ENCODE peak calls at places on chromosomes 7 and 10, in seven cellular contexts. One of them, this sample, is unnamed.

GRCh38 chr7:138980575-138981285 is 459 bp downstream of the KIAA1549 start:
- DNase-seq in H9: no peak
- DNase-seq in IMR-90: no peak
- DNase-seq in mesenchymal stem cell: peak; percentile 24
- DNase-seq in H1: peak; percentile 71
- DNase-seq in trophoblast cell: no peak
- DNase-seq in neuronal stem cell: no peak
- DNase-seq in this sample: peak; percentile 38

GRCh38 chr7:23894891-23895569 is 185.0 kb downstream of the STK31 start:
- DNase-seq in neuronal stem cell: no peak
- DNase-seq in H1: no peak
- DNase-seq in H9: no peak
- DNase-seq in IMR-90: no peak
- DNase-seq in trophoblast cell: no peak
- DNase-seq in mesenchymal stem cell: no peak
- DNase-seq in this sample: no peak

GRCh38 chr10:43199088-43199683 is 60.9 kb downstream of the CSGALNACT2 start:
- DNase-seq in neuronal stem cell: no peak
- DNase-seq in H1: no peak
- DNase-seq in trophoblast cell: no peak
- DNase-seq in mesenchymal stem cell: no peak
- DNase-seq in IMR-90: no peak
- DNase-seq in H9: no peak
- DNase-seq in this sample: no peak

GRCh38 chr7:13727279-13727678 is 262.2 kb downstream of the ETV1 start:
- DNase-seq in H1: no peak
- DNase-seq in neuronal stem cell: no peak
- DNase-seq in IMR-90: no peak
- DNase-seq in H9: no peak
- DNase-seq in mesenchymal stem cell: no peak
- DNase-seq in trophoblast cell: no peak
- DNase-seq in this sample: no peak

GRCh38 chr7:86963599-86964230 is 95.7 kb downstream of the ELAPOR2 start:
- DNase-seq in mesenchymal stem cell: peak; percentile 49
- DNase-seq in IMR-90: no peak
- DNase-seq in H9: no peak
- DNase-seq in neuronal stem cell: no peak
- DNase-seq in trophoblast cell: no peak
- DNase-seq in H1: no peak
- DNase-seq in this sample: peak; percentile 91

GRCh38 chr10:131002031-131002861 is 309.3 kb downstream of the TCERG1L start:
- DNase-seq in neuronal stem cell: no peak
- DNase-seq in trophoblast cell: no peak
- DNase-seq in H9: peak; percentile 72
- DNase-seq in H1: peak; percentile 59
- DNase-seq in mesenchymal stem cell: no peak
- DNase-seq in IMR-90: no peak
- DNase-seq in this sample: no peak

GRCh38 chr7:118762451-118762850 is 537.9 kb downstream of the ANKRD7 start:
- DNase-seq in H1: no peak
- DNase-seq in mesenchymal stem cell: no peak
- DNase-seq in trophoblast cell: no peak
- DNase-seq in IMR-90: no peak
- DNase-seq in neuronal stem cell: no peak
- DNase-seq in H9: no peak
- DNase-seq in this sample: no peak

GRCh38 chr10:88150338-88150737 is 286.9 kb downstream of the PTEN start:
- DNase-seq in mesenchymal stem cell: peak; percentile 58
- DNase-seq in trophoblast cell: no peak
- DNase-seq in IMR-90: peak; percentile 72
- DNase-seq in H1: no peak
- DNase-seq in H9: no peak
- DNase-seq in neuronal stem cell: no peak
- DNase-seq in this sample: no peak

GRCh38 chr7:1753563-1753867 is 83.4 kb downstream of the ELFN1 start:
- DNase-seq in mesenchymal stem cell: no peak
- DNase-seq in neuronal stem cell: no peak
- DNase-seq in H9: no peak
- DNase-seq in H1: no peak
- DNase-seq in trophoblast cell: no peak
- DNase-seq in IMR-90: no peak
- DNase-seq in this sample: no peak

GRCh38 chr10:43237128-43237527 is 29.7 kb downstream of the RASGEF1A start:
- DNase-seq in H1: no peak
- DNase-seq in neuronal stem cell: no peak
- DNase-seq in H9: no peak
- DNase-seq in IMR-90: no peak
- DNase-seq in trophoblast cell: no peak
- DNase-seq in mesenchymal stem cell: no peak
- DNase-seq in this sample: no peak

GRCh38 chr7:1595636-1596035 is 25.8 kb upstream of the PSMG3 start:
- DNase-seq in IMR-90: no peak
- DNase-seq in trophoblast cell: no peak
- DNase-seq in H9: no peak
- DNase-seq in mesenchymal stem cell: no peak
- DNase-seq in H1: no peak
- DNase-seq in neuronal stem cell: no peak
- DNase-seq in this sample: no peak

GRCh38 chr7:68185641-68186040 is 1189.0 kb downstream of the TYW1 start:
- DNase-seq in IMR-90: no peak
- DNase-seq in mesenchymal stem cell: no peak
- DNase-seq in H1: no peak
- DNase-seq in trophoblast cell: no peak
- DNase-seq in neuronal stem cell: no peak
- DNase-seq in H9: no peak
- DNase-seq in this sample: no peak

GRCh38 chr10:64574371-64574770 is 1053.2 kb downstream of the REEP3 start:
- DNase-seq in H9: no peak
- DNase-seq in H1: no peak
- DNase-seq in mesenchymal stem cell: no peak
- DNase-seq in IMR-90: no peak
- DNase-seq in trophoblast cell: no peak
- DNase-seq in neuronal stem cell: no peak
- DNase-seq in this sample: no peak

GRCh38 chr7:26348234-26348851 is 56.7 kb downstream of the SNX10 start:
- DNase-seq in neuronal stem cell: no peak
- DNase-seq in trophoblast cell: no peak
- DNase-seq in mesenchymal stem cell: no peak
- DNase-seq in H1: no peak
- DNase-seq in IMR-90: no peak
- DNase-seq in H9: no peak
- DNase-seq in this sample: no peak

GRCh38 chr7:113142385-113143119 is 24.2 kb upstream of the SMIM30 start:
- DNase-seq in H9: no peak
- DNase-seq in H1: no peak
- DNase-seq in mesenchymal stem cell: no peak
- DNase-seq in neuronal stem cell: no peak
- DNase-seq in trophoblast cell: no peak
- DNase-seq in IMR-90: no peak
- DNase-seq in this sample: no peak

GRCh38 chr7:113140956-113141355 is 22.6 kb upstream of the SMIM30 start:
- DNase-seq in H1: no peak
- DNase-seq in H9: no peak
- DNase-seq in mesenchymal stem cell: no peak
- DNase-seq in neuronal stem cell: no peak
- DNase-seq in IMR-90: no peak
- DNase-seq in trophoblast cell: no peak
- DNase-seq in this sample: no peak

GRCh38 chr7:113134025-113134424 is 15.7 kb upstream of the SMIM30 start:
- DNase-seq in neuronal stem cell: no peak
- DNase-seq in H9: no peak
- DNase-seq in trophoblast cell: no peak
- DNase-seq in IMR-90: peak; percentile 5
- DNase-seq in H1: no peak
- DNase-seq in mesenchymal stem cell: no peak
- DNase-seq in this sample: no peak

GRCh38 chr7:113131367-113131766 is 13.0 kb upstream of the SMIM30 start:
- DNase-seq in neuronal stem cell: no peak
- DNase-seq in mesenchymal stem cell: no peak
- DNase-seq in trophoblast cell: no peak
- DNase-seq in IMR-90: no peak
- DNase-seq in H1: no peak
- DNase-seq in H9: no peak
- DNase-seq in this sample: peak; percentile 10

GRCh38 chr7:113137241-113137640 is 18.9 kb upstream of the SMIM30 start:
- DNase-seq in H9: no peak
- DNase-seq in trophoblast cell: no peak
- DNase-seq in IMR-90: no peak
- DNase-seq in mesenchymal stem cell: no peak
- DNase-seq in neuronal stem cell: no peak
- DNase-seq in H1: no peak
- DNase-seq in this sample: no peak
- H2BK120ac ChIP-seq in H9: no peak overlapping the region
- H2BK120ac ChIP-seq in trophoblast cell: no peak overlapping the region
- H2BK120ac ChIP-seq in IMR-90: no peak overlapping the region
- H2BK120ac ChIP-seq in mesenchymal stem cell: no peak overlapping the region
- H2BK120ac ChIP-seq in neuronal stem cell: no peak overlapping the region
- H2BK120ac ChIP-seq in H1: no peak overlapping the region
- H2BK120ac ChIP-seq in this sample: no peak overlapping the region

GRCh38 chr10:10235003-10235402 is 782.7 kb upstream of the CELF2 start:
- DNase-seq in mesenchymal stem cell: no peak
- DNase-seq in neuronal stem cell: peak; percentile 20
- DNase-seq in H9: no peak
- DNase-seq in trophoblast cell: no peak
- DNase-seq in IMR-90: no peak
- DNase-seq in H1: no peak
- DNase-seq in this sample: no peak
- H2BK120ac ChIP-seq in mesenchymal stem cell: no peak overlapping the region
- H2BK120ac ChIP-seq in neuronal stem cell: no peak overlapping the region
- H2BK120ac ChIP-seq in H9: no peak overlapping the region
- H2BK120ac ChIP-seq in trophoblast cell: no peak overlapping the region
- H2BK120ac ChIP-seq in IMR-90: no peak overlapping the region
- H2BK120ac ChIP-seq in H1: no peak overlapping the region
- H2BK120ac ChIP-seq in this sample: no peak overlapping the region

GRCh38 chr10:120156614-120157274 is 264.2 kb downstream of the SEC23IP start:
- DNase-seq in H1: no peak
- DNase-seq in trophoblast cell: no peak
- DNase-seq in neuronal stem cell: no peak
- DNase-seq in H9: no peak
- DNase-seq in mesenchymal stem cell: no peak
- DNase-seq in IMR-90: no peak
- DNase-seq in this sample: no peak

GRCh38 chr10:120162471-120162870 is 269.9 kb downstream of the SEC23IP start:
- DNase-seq in mesenchymal stem cell: no peak
- DNase-seq in H1: no peak
- DNase-seq in trophoblast cell: no peak
- DNase-seq in H9: no peak
- DNase-seq in neuronal stem cell: no peak
- DNase-seq in IMR-90: no peak
- DNase-seq in this sample: no peak

GRCh38 chr10:120161116-120161515 is 268.6 kb downstream of the SEC23IP start:
- DNase-seq in neuronal stem cell: no peak
- DNase-seq in H9: no peak
- DNase-seq in H1: no peak
- DNase-seq in IMR-90: no peak
- DNase-seq in mesenchymal stem cell: no peak
- DNase-seq in trophoblast cell: no peak
- DNase-seq in this sample: no peak
- H2BK120ac ChIP-seq in neuronal stem cell: no peak overlapping the region
- H2BK120ac ChIP-seq in H9: no peak overlapping the region
- H2BK120ac ChIP-seq in H1: no peak overlapping the region
- H2BK120ac ChIP-seq in IMR-90: no peak overlapping the region
- H2BK120ac ChIP-seq in mesenchymal stem cell: no peak overlapping the region
- H2BK120ac ChIP-seq in trophoblast cell: no peak overlapping the region
- H2BK120ac ChIP-seq in this sample: no peak overlapping the region

DNA sequence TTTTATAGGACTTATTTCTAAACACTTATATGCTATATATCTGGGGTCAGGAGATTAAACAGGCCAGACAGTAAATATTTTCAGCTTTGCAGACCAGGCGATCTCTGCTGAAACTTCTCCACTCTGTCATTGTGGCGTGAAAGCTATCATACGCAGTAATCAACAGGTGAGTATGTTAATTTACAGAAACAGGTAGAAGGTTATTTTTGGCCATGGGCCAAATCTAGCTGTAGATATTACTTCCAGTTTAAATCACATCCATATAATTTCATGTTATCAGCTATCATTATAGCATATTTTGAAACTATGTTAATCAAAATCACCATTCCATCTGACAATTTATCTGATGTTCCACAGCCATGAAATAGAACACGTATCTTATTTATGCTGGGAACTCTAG is 67.8 kb downstream of the GPR37 start:
- DNase-seq in neuronal stem cell: no peak
- DNase-seq in IMR-90: no peak
- DNase-seq in mesenchymal stem cell: no peak
- DNase-seq in H1: no peak
- DNase-seq in H9: no peak
- DNase-seq in trophoblast cell: no peak
- DNase-seq in this sample: no peak
- H2BK120ac ChIP-seq in neuronal stem cell: no peak overlapping the region
- H2BK120ac ChIP-seq in IMR-90: no peak overlapping the region
- H2BK120ac ChIP-seq in mesenchymal stem cell: no peak overlapping the region
- H2BK120ac ChIP-seq in H1: no peak overlapping the region
- H2BK120ac ChIP-seq in H9: no peak overlapping the region
- H2BK120ac ChIP-seq in trophoblast cell: no peak overlapping the region
- H2BK120ac ChIP-seq in this sample: no peak overlapping the region

This sample was measured in mesendoderm.